ENCODE peak calls at places on chromosomes 3 and 15, in eight cellular contexts. X, S, L, O, J, Y, N and C are unnamed samples.
A peak's percentile ranks its signal among the peaks of the same experiment; 100 is the strongest.

GRCh38 chr15:60523056-60523455 is 44.1 kb upstream of the ICE2 start:
- DNase-seq in X (no peak), S (no peak), L (peak; percentile 50), O (no peak), J (no peak), Y (no peak), N (no peak), C (peak; percentile 40)

GRCh38 chr3:126459763-126460127 is 15.9 kb downstream of the ZXDC start:
- DNase-seq in X (no peak), S (no peak), L (no peak), O (no peak), J (no peak), Y (no peak), N (no peak), C (no peak)

GRCh38 chr3:95815828-95816227 is 998.6 kb upstream of the EPHA6 start:
- DNase-seq in X (no peak), S (no peak), L (no peak), O (no peak), J (no peak), Y (no peak), N (no peak), C (no peak)

GRCh38 chr3:58955308-58955707 is 94.5 kb downstream of the CFAP20DC start:
- DNase-seq in X (no peak), S (no peak), L (no peak), O (peak; percentile 24), J (no peak), Y (no peak), N (no peak), C (no peak)

GRCh38 chr15:77577350-77577749 is 55.4 kb downstream of the LINGO1 start:
- DNase-seq in X (no peak), S (no peak), L (no peak), O (no peak), J (no peak), Y (no peak), N (no peak), C (no peak)

GRCh38 chr3:150409527-150410310 is 1.6 kb downstream of the TSC22D2 start:
- DNase-seq in X (peak; percentile 63), S (peak; percentile 75), L (peak; percentile 57), O (peak; percentile 74), J (peak; percentile 61), Y (peak; percentile 78), N (peak; percentile 83), C (peak; percentile 65)

GRCh38 chr15:93001881-93002280 is 87.1 kb downstream of the RGMA start:
- DNase-seq in X (no peak), S (no peak), L (peak; percentile 2), O (peak; percentile 15), J (no peak), Y (no peak), N (no peak), C (peak; percentile 18)

GRCh38 chr15:95503640-95504225 is 826.8 kb upstream of the NR2F2 start:
- DNase-seq in X (no peak), S (no peak), L (no peak), O (no peak), J (no peak), Y (no peak), N (peak; percentile 19), C (no peak)

GRCh38 chr3:139491966-139492365 is 15.7 kb upstream of the RBP2 start:
- DNase-seq in X (no peak), S (no peak), L (no peak), O (peak; percentile 71), J (no peak), Y (no peak), N (no peak), C (no peak)